ENCODE peak calls at places on chromosome 22, in six cellular contexts. L is SK-N-SH, N is H9, Q is H1, T is keratinocyte, J is IMR-90. C is an unnamed sample.
A peak's percentile ranks its signal among the peaks of the same experiment; 100 is the strongest.

GRCh38 chr22:25746012-25746373 is 4.0 kb downstream of the MYO18B start:
- DNase-seq in L (peak; percentile 78), T (no peak), J (peak; percentile 43), N (no peak), Q (no peak), C (peak; percentile 3)

GRCh38 chr22:40603088-40603605 is 33.4 kb downstream of the MRTFA start:
- DNase-seq in T (no peak), J (peak; percentile 78), Q (no peak), L (no peak), N (no peak), C (peak; percentile 50)

GRCh38 chr22:25021409-25021808 is 68.9 kb downstream of the KIAA1671 start:
- DNase-seq in N (no peak), L (no peak), Q (no peak), J (no peak), T (no peak), C (no peak)

GRCh38 chr22:43901976-43902643 is 10.3 kb upstream of the PNPLA5 start:
- DNase-seq in N (no peak), J (peak; percentile 97), L (no peak), Q (no peak), T (no peak), C (no peak)

GRCh38 chr22:45996241-45997076 is 19.5 kb upstream of the WNT7B start:
- DNase-seq in J (peak; percentile 42), N (no peak), T (no peak), L (no peak), Q (no peak), C (no peak)

GRCh38 chr22:41699264-41700104 is at the start of gene MEI1:
- DNase-seq in J (peak; percentile 56), T (no peak), Q (peak; percentile 38), N (peak; percentile 85), L (no peak), C (no peak)

GRCh38 chr22:37741312-37741795 is 44.5 kb downstream of the TRIOBP start:
- DNase-seq in L (peak; percentile 95), T (no peak), N (no peak), Q (no peak), J (peak; percentile 98), C (peak; percentile 39)

GRCh38 chr22:36422287-36423014 is 34.7 kb upstream of the MYH9 start:
- DNase-seq in J (no peak), Q (no peak), N (no peak), T (no peak), L (no peak), C (no peak)

GRCh38 chr22:28183078-28183870 is 264.2 kb upstream of the PITPNB start:
- DNase-seq in Q (no peak), J (no peak), T (no peak), L (no peak), N (no peak), C (no peak)

DNA sequence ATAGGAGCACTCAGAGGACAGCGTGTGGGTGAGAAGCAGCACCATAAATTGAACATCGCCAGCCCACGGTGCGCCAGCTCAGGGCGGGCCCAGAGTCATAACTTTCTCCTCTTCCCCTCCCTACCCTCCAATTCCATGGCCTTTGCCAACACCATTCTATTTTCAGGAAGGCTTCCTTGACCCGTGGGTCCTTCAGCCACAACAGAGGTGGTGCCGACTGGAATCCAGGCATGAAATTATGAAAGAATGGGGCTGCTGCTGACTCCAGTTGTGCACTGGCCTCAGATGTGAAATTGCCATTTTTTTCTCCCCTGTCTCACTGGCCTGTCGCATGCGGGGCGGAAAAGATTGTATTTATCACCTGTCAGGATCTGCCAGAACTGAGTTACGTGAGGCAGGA is 345.9 kb downstream of the MIAT start:
- DNase-seq in Q (no peak), N (no peak), J (no peak), L (no peak), T (no peak), C (no peak)
- H2AFZ ChIP-seq in Q (peak overlapping the region; percentile 8), N (no peak overlapping the region), J (no peak overlapping the region), L (no peak overlapping the region), T (no peak overlapping the region), C (no peak overlapping the region)

GRCh38 chr22:16962501-16962900 is 45.5 kb downstream of the GAB4 start:
- DNase-seq in J (no peak), T (no peak), N (no peak), Q (no peak), L (no peak), C (no peak)
- H3K9me3 ChIP-seq in J (peaks cover 41% of the 10 kb centered on the region), T (peaks cover 8% of the 10 kb centered on the region), N (no peaks in the 10 kb centered on the region), Q (peaks cover 64% of the 10 kb centered on the region), L (no peaks in the 10 kb centered on the region), C (no peaks in the 10 kb centered on the region)

DNA sequence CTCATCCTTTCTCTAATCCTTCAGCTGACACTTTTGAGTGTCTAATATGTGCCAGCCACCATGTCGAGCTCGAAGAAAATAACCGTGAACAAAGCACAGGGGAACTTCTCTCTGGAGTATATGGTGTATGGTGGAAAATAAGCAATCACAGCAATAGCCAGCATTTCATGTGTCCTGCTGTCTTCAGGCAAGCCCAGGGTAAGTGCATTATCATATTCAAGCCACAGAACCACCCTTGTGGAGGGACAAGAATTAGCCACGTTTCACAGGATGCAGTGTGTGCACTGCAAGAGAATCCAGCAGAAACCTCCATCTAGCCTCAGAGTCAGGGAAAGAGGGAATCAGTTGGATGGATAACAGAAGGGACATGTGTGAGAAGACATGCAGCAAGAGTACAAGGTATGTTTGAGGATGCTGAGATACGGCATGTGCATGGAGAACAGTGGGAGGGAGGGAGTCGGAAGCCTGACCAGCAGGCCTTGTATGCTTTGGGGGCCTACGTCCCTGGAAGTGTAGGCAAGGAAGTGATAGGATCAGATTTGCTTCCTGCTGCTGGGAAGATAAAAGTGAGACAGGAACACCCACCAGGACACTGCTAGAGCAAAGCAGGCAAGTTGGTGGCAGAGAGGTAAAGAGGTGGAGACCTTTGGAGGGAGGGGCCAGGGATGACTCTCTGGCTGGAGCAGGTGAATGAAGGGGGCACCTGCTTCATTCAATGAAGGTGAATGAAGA is 14.7 kb upstream of the GNAZ start:
- DNase-seq in L (no peak), Q (no peak), J (no peak), T (no peak), N (peak; percentile 14), C (no peak)
- H2AFZ ChIP-seq in L (no peak overlapping the region), Q (no peak overlapping the region), J (no peak overlapping the region), T (no peak overlapping the region), N (no peak overlapping the region), C (no peak overlapping the region)

DNA sequence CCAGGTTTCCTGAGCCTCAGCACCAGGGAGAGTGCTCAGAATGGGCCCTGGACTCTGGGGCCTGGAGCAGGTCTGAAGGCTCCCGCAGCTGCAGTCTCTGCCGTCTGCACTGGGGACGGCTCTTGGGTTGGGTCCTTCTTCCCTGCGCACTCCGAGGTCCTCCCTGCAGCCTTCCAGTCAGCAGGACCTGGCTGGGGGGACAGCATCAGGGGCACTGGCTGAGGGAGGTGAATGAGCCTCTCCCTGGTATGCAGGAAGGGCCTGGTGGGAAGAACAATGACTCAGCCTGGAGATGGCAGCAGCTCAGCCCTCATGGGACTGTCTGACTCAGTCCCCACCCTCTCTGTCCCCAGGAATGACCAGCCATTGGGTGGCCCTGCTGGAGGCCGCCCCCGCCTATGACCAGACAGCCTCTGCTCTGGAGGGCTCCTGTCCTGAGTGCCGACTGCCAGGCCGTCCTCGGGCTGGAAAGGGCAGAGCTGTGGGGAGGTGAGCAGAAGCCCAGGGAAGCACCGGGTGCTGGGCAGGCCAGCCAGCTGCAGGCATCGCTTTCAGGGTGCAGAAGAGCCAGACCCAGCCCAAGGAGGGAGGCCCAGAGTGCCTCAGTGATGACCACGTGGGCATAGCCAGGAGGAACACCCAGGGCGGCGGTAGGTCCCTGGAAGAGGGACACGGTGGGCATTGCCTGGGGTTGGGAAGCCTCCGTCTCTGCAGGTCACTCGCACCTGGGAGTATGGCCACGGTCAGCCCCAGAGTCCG is 455.0 kb downstream of the BRD1 start:
- DNase-seq in Q (no peak), J (no peak), N (peak; percentile 84), T (no peak), L (peak; percentile 67), C (peak; percentile 23)
- H3K9me3 ChIP-seq in Q (no peaks in the 10 kb centered on the region), J (peaks cover 59% of the 10 kb centered on the region), N (no peaks in the 10 kb centered on the region), T (peaks cover 29% of the 10 kb centered on the region), L (no peaks in the 10 kb centered on the region), C (no peaks in the 10 kb centered on the region)

C was measured in PC-3.